ENCODE peak calls at places on chromosomes 13 and 19, in seven cellular contexts. Q is left ventricle myocardium inferior; K is MV-4-11; H is stimulated activated CD4-positive, alpha-beta T cell treated with anti-CD3 and anti-CD28 coated beads, Interleukin-12 subunit alpha, Interleukin-12 subunit beta, amount 100 ng/mL, for 4 hours; N is stimulated activated naive CD8-positive, alpha-beta T cell treated with anti-CD3 and anti-CD28 coated beads, Interleukin-15, Interleukin-2, amounts not matched to agents 100 U/mL and 50 U/mL, for 24 hours; O is G401; B is caudate nucleus. T is an unnamed sample.

GRCh38 chr13:44694842-44695241 is 118.7 kb upstream of the TSC22D1 start:
- DNase-seq in Q (no peak), K (no peak), O (no peak), N (no peak), H (no peak), B (no peak), T (no peak)

GRCh38 chr19:49888478-49888901 is 8.2 kb downstream of the IL4I1 start:
- DNase-seq in B (no peak), N (no peak), Q (no peak), K (no peak), H (no peak), O (no peak), T (no peak)

GRCh38 chr13:113209880-113210421 is 538 bp downstream of the CUL4A start:
- DNase-seq in Q (peak), H (peak), N (peak), K (peak), O (peak), B (peak), T (peak)

GRCh38 chr13:32125221-32125621 is 93.6 kb downstream of the FRY start:
- DNase-seq in N (no peak), Q (no peak), B (no peak), H (no peak), O (no peak), K (peak), T (no peak)

GRCh38 chr19:46350758-46351159 is 3.9 kb downstream of the PPP5C start:
- DNase-seq in N (peak), Q (no peak), B (no peak), H (no peak), O (no peak), K (peak), T (no peak)

GRCh38 chr19:48413879-48414623 is 20.6 kb downstream of the GRIN2D start:
- DNase-seq in O (no peak), N (no peak), Q (no peak), K (peak), B (no peak), H (no peak), T (no peak)

GRCh38 chr19:51001495-51001894 is at the start of gene KLK8:
- DNase-seq in K (no peak), N (no peak), H (no peak), Q (no peak), O (no peak), B (no peak), T (no peak)

GRCh38 chr13:44648392-44649117 is 72.4 kb upstream of the TSC22D1 start:
- DNase-seq in Q (no peak), N (no peak), O (no peak), H (no peak), K (peak), B (no peak), T (no peak)

GRCh38 chr19:17794731-17795494 is at the start of gene B3GNT3:
- DNase-seq in B (no peak), Q (peak), O (no peak), H (no peak), N (no peak), K (no peak), T (no peak)

GRCh38 chr13:25753976-25754375 is 297.8 kb downstream of the SHISA2 start:
- DNase-seq in O (no peak), B (no peak), H (no peak), N (no peak), Q (no peak), K (no peak), T (no peak)

GRCh38 chr19:9323557-9323918 is 441 bp upstream of the ZNF559 start:
- DNase-seq in Q (peak), K (peak), H (no peak), N (peak), B (peak), O (peak), T (no peak)

GRCh38 chr13:73215807-73216206 is 157.0 kb downstream of the KLF5 start:
- DNase-seq in O (no peak), B (no peak), Q (no peak), N (no peak), K (no peak), H (no peak), T (no peak)

GRCh38 chr19:1826557-1827521 is 14.8 kb upstream of the ATP8B3 start:
- DNase-seq in Q (no peak), K (no peak), N (no peak), O (no peak), H (no peak), B (no peak), T (no peak)

T was measured in progenitor cell of endocrine pancreas.